ENCODE peak calls at places on chromosomes 4 and X, in nine cellular contexts. E is activated CD4-positive, alpha-beta T cell treated with anti-CD3 and anti-CD28 coated beads, Interleukin-2, amount 10 ng/mL, durations not matched to agents 7 days and 5 days; G is activated CD8-positive, alpha-beta memory T cell treated with anti-CD3 and anti-CD28 coated beads for 48 hours; A is effector CD4-positive, alpha-beta T cell; T is choroid plexus epithelial cell; O is Caki2; L is EH; C is HTR-8/SVneo; B is heart left ventricle. P is an unnamed sample.

GRCh38 chrX:133151320-133151719 is 54.4 kb upstream of the USP26 start:
- DNase-seq in A (no peak), G (no peak), L (no peak), C (no peak), E (no peak), O (peak), B (no peak), T (no peak), P (no peak)

GRCh38 chr4:1011022-1011694 is at the start of gene FGFRL1:
- DNase-seq in T (peak), E (peak), O (peak), C (peak), L (peak), G (peak), A (peak), B (peak), P (peak)

GRCh38 chr4:90950385-90950841 is 823.2 kb downstream of the CCSER1 start:
- DNase-seq in E (no peak), G (no peak), O (peak), C (no peak), L (no peak), A (no peak), T (peak), B (no peak), P (no peak)

GRCh38 chr4:95142877-95143412 is 385.2 kb downstream of the BMPR1B start:
- DNase-seq in B (no peak), A (no peak), L (no peak), G (no peak), C (no peak), T (peak), O (no peak), E (no peak), P (no peak)

GRCh38 chrX:20454117-20454516 is 187.4 kb upstream of the RPS6KA3 start:
- DNase-seq in O (peak), E (no peak), T (peak), G (no peak), C (no peak), A (no peak), B (no peak), L (peak), P (no peak)

GRCh38 chr4:128868758-128869157 is 59.3 kb downstream of the JADE1 start:
- DNase-seq in A (no peak), E (no peak), B (no peak), L (peak), C (no peak), G (no peak), T (peak), O (no peak), P (no peak)

GRCh38 chr4:141028024-141028529 is 105.2 kb downstream of the RNF150 start:
- DNase-seq in L (peak), A (no peak), B (no peak), T (no peak), E (no peak), C (no peak), O (no peak), G (no peak), P (no peak)

GRCh38 chr4:138910201-138910913 is 105.2 kb upstream of the NOCT start:
- DNase-seq in L (peak), T (peak), O (no peak), G (no peak), A (no peak), B (no peak), C (no peak), E (no peak), P (no peak)

GRCh38 chr4:4735870-4736269 is 123.6 kb upstream of the MSX1 start:
- DNase-seq in E (no peak), G (no peak), L (peak), T (no peak), C (no peak), O (no peak), B (no peak), A (no peak), P (no peak)

GRCh38 chr4:145481164-145481941 is at the start of gene SMAD1:
- DNase-seq in O (peak), L (peak), C (peak), G (peak), A (no peak), B (peak), T (peak), E (peak), P (no peak)

GRCh38 chrX:129983575-129984131 is 1.2 kb downstream of the BCORL1 start:
- DNase-seq in G (no peak), C (no peak), B (peak), L (no peak), A (no peak), O (peak), E (no peak), T (no peak), P (peak)

GRCh38 chr4:106273831-106274230 is 42.2 kb downstream of the TBCK start:
- DNase-seq in B (no peak), L (peak), G (no peak), O (no peak), E (no peak), C (no peak), T (peak), A (no peak), P (no peak)

GRCh38 chr4:82639947-82640346 is 78.2 kb upstream of the TMEM150C start:
- DNase-seq in A (no peak), E (no peak), L (no peak), G (no peak), B (no peak), O (no peak), T (no peak), C (no peak), P (no peak)